ENCODE peak calls at places on chromosome 1, in four cellular contexts. S is A549, R is K562, T is GM12878. J is an unnamed sample.

GRCh38 chr1:159913451-159914192 is 11.7 kb downstream of the TAGLN2 start:
- DNase-seq in S (no peak), R (no peak), T (no peak), J (no peak)

GRCh38 chr1:147924813-147925212 is 3.4 kb upstream of the GPR89B start:
- DNase-seq in S (no peak), R (peak; percentile 36), T (no peak), J (no peak)

GRCh38 chr1:7752512-7753417 is 18.3 kb upstream of the VAMP3 start:
- DNase-seq in S (peak; percentile 25), R (peak; percentile 71), T (no peak), J (peak; percentile 69)

GRCh38 chr1:10693497-10694273 is 102.8 kb downstream of the CASZ1 start:
- DNase-seq in S (peak; percentile 28), R (peak; percentile 55), T (no peak), J (no peak)

GRCh38 chr1:57024855-57025254 is 59.0 kb upstream of the C8B start:
- DNase-seq in S (no peak), R (no peak), T (no peak), J (no peak)

GRCh38 chr1:185567006-185567405 is 167.2 kb upstream of the HMCN1 start:
- DNase-seq in S (peak; percentile 11), R (peak; percentile 11), T (no peak), J (no peak)

GRCh38 chr1:42968654-42969053 is 10.0 kb upstream of the SLC2A1 start:
- DNase-seq in S (no peak), R (no peak), T (no peak), J (no peak)

GRCh38 chr1:94079991-94080388 is 41.0 kb downstream of the ABCA4 start:
- DNase-seq in S (no peak), R (no peak), T (no peak), J (no peak)

GRCh38 chr1:184191181-184191601 is 139.7 kb downstream of the TSEN15 start:
- DNase-seq in S (no peak), R (no peak), T (no peak), J (no peak)

GRCh38 chr1:107526524-107527198 is 385.8 kb downstream of the NTNG1 start:
- DNase-seq in S (no peak), R (no peak), T (no peak), J (peak; percentile 98)

GRCh38 chr1:25863486-25864262 is 4.4 kb upstream of the AUNIP start:
- DNase-seq in S (no peak), R (no peak), T (no peak), J (no peak)

GRCh38 chr1:154497026-154497806 is 4.8 kb upstream of the TDRD10 start:
- DNase-seq in S (no peak), R (peak; percentile 90), T (peak; percentile 32), J (no peak)

GRCh38 chr1:54052470-54052933 is 502 bp downstream of the TMEM59 start:
- DNase-seq in S (peak; percentile 25), R (peak; percentile 68), T (no peak), J (peak; percentile 31)

GRCh38 chr1:150765229-150765976 is at the start of gene CTSS:
- DNase-seq in S (no peak), R (peak; percentile 35), T (peak; percentile 88), J (no peak)

GRCh38 chr1:40895601-40896000 is 33.4 kb upstream of the CITED4 start:
- DNase-seq in S (no peak), R (no peak), T (no peak), J (no peak)

GRCh38 chr1:192158181-192158580 is at the start of gene RGS18:
- DNase-seq in S (no peak), R (peak; percentile 27), T (peak; percentile 11), J (no peak)
- H3K4me3 ChIP-seq in S (no peak within 1 kb of the TSS), R (no peak within 1 kb of the TSS), T (no peak within 1 kb of the TSS), J (no peak within 1 kb of the TSS)

GRCh38 chr1:206855863-206856262 is 9.6 kb upstream of the IL20 start:
- DNase-seq in S (no peak), R (no peak), T (no peak), J (no peak)

GRCh38 chr1:206856674-206857464 is 8.6 kb upstream of the IL20 start:
- DNase-seq in S (peak; percentile 27), R (no peak), T (no peak), J (peak; percentile 5)

GRCh38 chr1:206863266-206863665 is 2.2 kb upstream of the IL20 start:
- DNase-seq in S (no peak), R (no peak), T (no peak), J (no peak)

GRCh38 chr1:206860165-206860564 is 5.3 kb upstream of the IL20 start:
- DNase-seq in S (no peak), R (no peak), T (no peak), J (no peak)

GRCh38 chr1:206859082-206859491 is 6.3 kb upstream of the IL20 start:
- DNase-seq in S (no peak), R (no peak), T (no peak), J (no peak)
- TF ChIP-seq POLR2AphosphoS2 in S (no peak), R (no peak), T (no peak), J (no peak)

DNA sequence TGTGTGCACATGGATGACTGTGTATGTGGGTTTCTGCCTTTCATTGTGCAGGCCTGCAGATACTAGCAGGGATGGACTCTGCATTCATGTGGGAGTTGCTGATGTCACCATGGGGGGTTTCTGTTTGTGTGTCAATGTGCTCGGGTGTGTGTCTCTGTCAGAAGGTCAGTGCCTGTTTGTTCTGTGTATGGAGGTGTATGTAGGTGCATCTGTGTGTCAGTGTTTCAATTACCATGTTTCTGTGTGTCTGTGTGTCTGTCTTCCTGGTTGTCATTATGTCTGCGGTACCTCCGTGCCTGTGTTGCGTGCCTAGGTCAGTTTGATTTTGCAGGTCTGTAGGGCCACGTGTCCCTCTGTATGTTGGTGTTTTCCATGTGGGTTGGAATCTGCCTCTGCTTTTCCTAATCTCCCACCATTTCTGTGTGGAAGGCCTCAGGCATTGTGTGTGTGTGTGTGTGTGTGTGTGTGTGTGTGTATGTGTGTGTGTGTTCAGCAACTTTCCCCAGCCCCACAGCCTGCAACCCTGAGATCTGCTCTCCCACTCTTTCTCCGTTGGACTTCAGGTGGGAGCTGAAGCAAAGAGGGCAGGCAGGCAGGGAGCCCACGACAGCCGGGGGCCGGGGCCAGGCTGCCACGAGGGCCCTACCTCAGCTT is 36.7 kb upstream of the WASF2 start:
- DNase-seq in S (no peak), R (peak; percentile 70), T (no peak), J (peak; percentile 54)
- H3K4me3 ChIP-seq in S (no peak overlapping the region), R (peak overlapping the region; percentile 54), T (peak overlapping the region; percentile 68), J (peak overlapping the region; percentile 60)

DNA sequence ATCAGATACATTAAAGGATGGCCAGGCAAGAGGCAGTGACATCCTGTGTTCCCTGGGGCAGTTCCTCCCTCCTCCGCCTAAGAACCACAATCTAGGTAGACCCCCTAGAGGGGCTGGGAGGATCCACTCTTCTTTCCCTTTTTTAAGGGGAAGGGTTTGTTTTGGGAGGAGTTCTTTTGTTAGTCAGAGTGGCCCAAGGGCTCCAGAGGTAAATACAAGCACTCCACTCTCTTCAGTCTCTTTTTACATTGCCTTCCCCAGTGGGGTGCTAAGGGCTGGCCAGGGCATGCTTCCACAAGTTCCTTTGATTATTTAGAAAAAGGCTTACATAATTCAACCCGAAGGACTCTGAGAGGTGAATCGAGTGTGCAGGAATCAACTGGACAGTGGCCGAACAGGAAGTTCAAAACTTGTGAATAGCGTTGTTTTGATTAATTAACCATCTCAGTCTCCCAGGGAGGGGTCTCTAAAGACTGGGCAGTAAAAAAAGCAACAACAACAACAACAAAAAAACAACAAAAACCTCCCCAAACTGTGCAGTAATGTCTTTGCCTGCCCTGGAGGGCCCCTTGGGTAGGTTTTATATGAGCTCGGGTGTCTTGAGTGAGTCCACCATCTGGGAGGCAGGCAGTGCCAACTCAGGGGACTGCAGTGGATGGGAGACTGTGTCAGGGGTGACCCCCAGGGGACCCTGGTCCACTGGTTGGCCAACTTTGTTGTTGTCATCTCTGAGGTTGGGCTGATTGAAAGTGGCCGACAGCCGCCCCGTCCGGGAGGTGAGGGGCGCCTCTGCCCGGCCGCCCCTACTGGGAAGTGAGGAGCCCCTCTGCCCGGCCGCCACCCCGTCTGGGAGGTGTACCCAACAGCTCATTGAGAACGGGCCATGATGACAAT is 33.2 kb upstream of the ENO1 start:
- DNase-seq in S (no peak), R (no peak), T (no peak), J (no peak)
- TF ChIP-seq POLR2AphosphoS2 in S (no peak), R (no peak), T (no peak), J (no peak)

GRCh38 chr1:116755681-116756080 is 1.5 kb downstream of the CD2 start:
- DNase-seq in S (no peak), R (no peak), T (no peak), J (no peak)
- H3K4me3 ChIP-seq in S (no peak overlapping the region), R (no peak overlapping the region), T (no peak overlapping the region), J (no peak overlapping the region)